ENCODE peak calls at places on chromosome 2, in seven cellular contexts. Y is globus pallidus; P is RWPE1; O is neural crest cell; D is stimulated activated CD4-positive, alpha-beta T cell treated with anti-CD3 and anti-CD28 coated beads, Interleukin-1b, Interleukin-23, amount 100 ng/mL, for 24 hours; J is right cardiac atrium; S is HEK293T. N is an unnamed sample.

GRCh38 chr2:76050196-76050595 is 339.5 kb upstream of the GCFC2 start:
- DNase-seq in Y (no peak), P (no peak), O (no peak), D (no peak), J (no peak), S (no peak), N (no peak)

GRCh38 chr2:232884549-232885263 is 14.6 kb downstream of the SNORC start:
- DNase-seq in Y (no peak), P (no peak), O (no peak), D (no peak), J (peak; percentile 46), S (no peak), N (no peak)

GRCh38 chr2:166238176-166238575 is 110.4 kb upstream of the SCN1A start:
- DNase-seq in Y (no peak), P (no peak), O (no peak), D (no peak), J (no peak), S (no peak), N (no peak)

GRCh38 chr2:23423062-23423872 is 38.3 kb downstream of the KLHL29 start:
- DNase-seq in Y (no peak), P (no peak), O (peak; percentile 27), D (no peak), J (no peak), S (no peak), N (no peak)

GRCh38 chr2:202221873-202222272 is 16.5 kb downstream of the SUMO1 start:
- DNase-seq in Y (no peak), P (no peak), O (no peak), D (no peak), J (no peak), S (no peak), N (peak; percentile 54)

GRCh38 chr2:42429352-42429751 is 64.4 kb downstream of the KCNG3 start:
- DNase-seq in Y (no peak), P (no peak), O (no peak), D (no peak), J (no peak), S (no peak), N (no peak)

GRCh38 chr2:150167711-150168110 is 319.8 kb downstream of the RND3 start:
- DNase-seq in Y (no peak), P (peak; percentile 55), O (no peak), D (no peak), J (no peak), S (no peak), N (peak; percentile 58)

GRCh38 chr2:89842180-89842908 is 1150.9 kb downstream of the RPIA start:
- DNase-seq in Y (no peak), P (no peak), O (no peak), D (no peak), J (no peak), S (no peak), N (no peak)

GRCh38 chr2:46056541-46056940 is 240.7 kb upstream of the EPAS1 start:
- DNase-seq in Y (no peak), P (no peak), O (no peak), D (no peak), J (no peak), S (no peak), N (no peak)

GRCh38 chr2:105858868-105859693 is 114.4 kb downstream of the NCK2 start:
- DNase-seq in Y (no peak), P (peak; percentile 45), O (no peak), D (no peak), J (no peak), S (no peak), N (no peak)

GRCh38 chr2:66849128-66849527 is 414.2 kb downstream of the MEIS1 start:
- DNase-seq in Y (no peak), P (no peak), O (no peak), D (no peak), J (peak; percentile 65), S (no peak), N (no peak)

GRCh38 chr2:24919100-24919976 is 699 bp downstream of the ADCY3 start:
- DNase-seq in Y (no peak), P (peak; percentile 72), O (peak; percentile 33), D (no peak), J (no peak), S (peak; percentile 62), N (peak; percentile 33)

N was measured in mesenchymal stem cell.